ENCODE peak calls at places on chromosomes 7 and 10, in four cellular contexts. E is activated CD4-positive, alpha-beta T cell treated with anti-CD3 and anti-CD28 coated beads for 1 hour; A is NCI-H526 treated with DMSO at 0.1 percent for 48 hours; I is activated naive CD8-positive, alpha-beta T cell treated with anti-CD3 and anti-CD28 coated beads, Interleukin-2, amount 50 U/mL, for 16 hours. R is an unnamed sample.

GRCh38 chr7:139071683-139072082 is 35.8 kb upstream of the ZC3HAV1L start:
- DNase-seq in E (no peak), A (no peak), I (no peak), R (no peak)

GRCh38 chr7:2692543-2692942 is 4.5 kb downstream of the AMZ1 start:
- DNase-seq in E (no peak), A (no peak), I (no peak), R (no peak)

GRCh38 chr10:244227-244626 is 109.0 kb downstream of the ZMYND11 start:
- DNase-seq in E (no peak), A (no peak), I (no peak), R (no peak)

GRCh38 chr10:51047857-51048256 is 26.4 kb upstream of the PRKG1 start:
- DNase-seq in E (no peak), A (no peak), I (no peak), R (no peak)

GRCh38 chr7:128240696-128241386 is at the start of gene LEP:
- DNase-seq in E (no peak), A (no peak), I (no peak), R (no peak)

GRCh38 chr7:28759373-28760013 is 198.6 kb downstream of the TRIL start:
- DNase-seq in E (no peak), A (peak; percentile 95), I (no peak), R (no peak)

GRCh38 chr10:132293416-132294195 is 14.1 kb downstream of the STK32C start:
- DNase-seq in E (no peak), A (no peak), I (no peak), R (no peak)

GRCh38 chr7:115008465-115009114 is 86.7 kb downstream of the MDFIC start:
- DNase-seq in E (no peak), A (no peak), I (no peak), R (peak; percentile 28)

GRCh38 chr10:47311193-47311899 is 10.9 kb upstream of the GDF2 start:
- DNase-seq in E (peak; percentile 33), A (no peak), I (no peak), R (no peak)

GRCh38 chr10:29420744-29421143 is 131.9 kb downstream of the LYZL1 start:
- DNase-seq in E (no peak), A (no peak), I (no peak), R (no peak)

GRCh38 chr7:138089080-138089901 is 13.0 kb downstream of the AKR1D1 start:
- DNase-seq in E (no peak), A (no peak), I (no peak), R (no peak)

GRCh38 chr10:3057946-3058345 is 9.4 kb upstream of the PFKP start:
- DNase-seq in E (no peak), A (no peak), I (no peak), R (no peak)

GRCh38 chr7:151539055-151539714 is 19.5 kb upstream of the RHEB start:
- DNase-seq in E (no peak), A (peak; percentile 26), I (no peak), R (peak; percentile 86)

R was measured in SJCRH30.